ENCODE peak calls at places on chromosomes 5 and 9, in ten cellular contexts. W is stimulated activated CD4-positive, alpha-beta T cell treated with anti-CD3 and anti-CD28 coated beads, Interleukin-12 subunit alpha, Interleukin-12 subunit beta, amount 100 ng/mL, for 4 hours; J is hippocampal formation; V is fibroblast of mammary gland; S is EH; K is nephron progenitor cell; M is HuH-7; E is SK-MEL-5; N is AG10803; O is kidney tubule cell. F is an unnamed sample.

GRCh38 chr9:20506631-20507030 is 115.7 kb downstream of the MLLT3 start:
- DNase-seq in W (no peak), K (no peak), N (no peak), J (no peak), V (peak; percentile 12), E (no peak), S (no peak), O (no peak), M (no peak), F (no peak)

GRCh38 chr5:65062684-65063083 is 294.0 kb downstream of the CWC27 start:
- DNase-seq in O (peak; percentile 78), M (no peak), V (peak; percentile 99), S (peak; percentile 92), N (peak; percentile 98), K (no peak), E (peak; percentile 70), W (no peak), J (no peak), F (peak; percentile 86)

GRCh38 chr9:96135071-96135825 is 166.7 kb downstream of the HSD17B3 start:
- DNase-seq in V (peak; percentile 71), N (peak; percentile 31), M (no peak), S (peak; percentile 32), W (no peak), E (no peak), K (no peak), J (no peak), O (no peak), F (no peak)

GRCh38 chr5:132090107-132090506 is 16.5 kb downstream of the CSF2 start:
- DNase-seq in J (no peak), V (peak; percentile 88), K (no peak), O (peak; percentile 96), E (no peak), S (peak; percentile 89), N (peak; percentile 95), M (no peak), W (no peak), F (no peak)

GRCh38 chr9:106846307-106846706 is 16.7 kb upstream of the ZNF462 start:
- DNase-seq in O (no peak), E (no peak), M (no peak), K (no peak), J (no peak), S (no peak), V (no peak), N (no peak), W (no peak), F (no peak)

GRCh38 chr9:135714242-135715055 is 12.5 kb downstream of the KCNT1 start:
- DNase-seq in V (no peak), K (peak; percentile 87), N (no peak), J (no peak), M (no peak), S (no peak), W (no peak), E (no peak), O (no peak), F (no peak)

GRCh38 chr5:106964102-106964501 is 706.6 kb downstream of the EFNA5 start:
- DNase-seq in V (no peak), N (no peak), K (no peak), M (no peak), W (no peak), S (no peak), J (no peak), E (no peak), O (peak; percentile 92), F (no peak)

GRCh38 chr9:75096796-75097195 is 8.5 kb downstream of the OSTF1 start:
- DNase-seq in J (no peak), O (no peak), S (peak; percentile 43), W (no peak), E (no peak), V (peak; percentile 31), K (no peak), N (no peak), M (no peak), F (no peak)

GRCh38 chr9:85984457-85984856 is 43.5 kb downstream of the NAA35 start:
- DNase-seq in N (no peak), J (no peak), S (no peak), V (no peak), M (no peak), W (no peak), O (no peak), K (no peak), E (no peak), F (no peak)

GRCh38 chr5:111353035-111353434 is 128.9 kb downstream of the CAMK4 start:
- DNase-seq in W (no peak), S (no peak), E (no peak), J (no peak), M (no peak), K (no peak), N (no peak), O (no peak), V (no peak), F (no peak)

GRCh38 chr5:77960305-77960704 is 184.2 kb upstream of the TBCA start:
- DNase-seq in N (no peak), K (no peak), O (no peak), J (peak; percentile 26), V (no peak), W (no peak), S (no peak), M (no peak), E (peak; percentile 87), F (no peak)

GRCh38 chr5:118479285-118479684 is 509.1 kb downstream of the DTWD2 start:
- DNase-seq in E (no peak), W (no peak), V (no peak), M (no peak), S (no peak), K (no peak), O (no peak), N (no peak), J (no peak), F (no peak)

GRCh38 chr5:78162253-78162862 is 132.1 kb downstream of the AP3B1 start:
- DNase-seq in W (no peak), S (peak; percentile 41), J (peak; percentile 11), E (peak; percentile 63), V (peak; percentile 49), M (peak; percentile 10), K (peak; percentile 8), O (peak; percentile 27), N (peak; percentile 32), F (peak; percentile 49)

GRCh38 chr5:150531686-150532085 is 23.8 kb downstream of the NDST1 start:
- DNase-seq in V (no peak), W (no peak), J (no peak), K (no peak), N (no peak), M (no peak), E (no peak), S (no peak), O (no peak), F (no peak)

GRCh38 chr9:89185980-89186379 is 7.4 kb upstream of the SHC3 start:
- DNase-seq in E (no peak), N (no peak), O (no peak), W (no peak), K (peak; percentile 73), J (no peak), M (peak; percentile 38), S (peak; percentile 54), V (peak; percentile 40), F (peak; percentile 41)

GRCh38 chr5:142499591-142500384 is 175.0 kb upstream of the SPRY4 start:
- DNase-seq in O (peak; percentile 92), N (peak; percentile 50), E (no peak), V (no peak), K (no peak), M (peak; percentile 49), S (peak; percentile 17), W (no peak), J (no peak), F (no peak)

GRCh38 chr5:178577376-178577839 is 12.8 kb downstream of the COL23A1 start:
- DNase-seq in K (peak; percentile 40), S (no peak), M (no peak), V (no peak), N (no peak), W (no peak), E (no peak), J (no peak), O (no peak), F (no peak)

GRCh38 chr9:93114169-93114983 is 18.4 kb downstream of the CARD19 start:
- DNase-seq in W (no peak), M (no peak), J (no peak), N (no peak), V (no peak), O (no peak), E (no peak), S (no peak), K (no peak), F (no peak)

GRCh38 chr9:83062011-83062652 is 810 bp downstream of the RASEF start:
- DNase-seq in N (no peak), S (peak; percentile 13), V (peak; percentile 35), E (no peak), W (no peak), J (no peak), K (peak; percentile 20), M (peak; percentile 23), O (peak; percentile 82), F (peak; percentile 7)

GRCh38 chr5:109863752-109864151 is 174.0 kb downstream of the MAN2A1 start:
- DNase-seq in J (no peak), O (no peak), M (no peak), N (peak; percentile 35), E (no peak), W (no peak), S (peak; percentile 19), V (peak; percentile 80), K (no peak), F (no peak)

GRCh38 chr5:140182075-140182709 is 7.2 kb downstream of the CYSTM1 start:
- DNase-seq in O (no peak), V (peak; percentile 75), S (peak; percentile 39), W (no peak), N (peak; percentile 65), K (no peak), E (peak; percentile 34), M (no peak), J (no peak), F (peak; percentile 37)

GRCh38 chr9:79255681-79256080 is 316.1 kb upstream of the TLE4 start:
- DNase-seq in S (no peak), W (no peak), V (no peak), N (no peak), J (no peak), E (no peak), K (no peak), M (no peak), O (no peak), F (no peak)

GRCh38 chr9:34493972-34494535 is 28.7 kb downstream of the ENHO start:
- DNase-seq in S (peak; percentile 70), M (peak; percentile 49), J (no peak), N (peak; percentile 32), W (peak; percentile 10), K (peak; percentile 92), E (no peak), O (peak; percentile 16), V (peak; percentile 45), F (peak; percentile 55)

GRCh38 chr5:81313686-81314085 is 12.3 kb downstream of the ZCCHC9 start:
- DNase-seq in O (no peak), M (no peak), N (peak; percentile 6), E (no peak), S (peak; percentile 5), W (no peak), J (no peak), V (peak; percentile 28), K (no peak), F (no peak)

GRCh38 chr9:5518061-5518936 is 8.0 kb downstream of the PDCD1LG2 start:
- DNase-seq in O (no peak), N (peak; percentile 67), W (no peak), K (no peak), E (no peak), M (no peak), V (peak; percentile 69), S (peak; percentile 71), J (no peak), F (no peak)

GRCh38 chr9:70587143-70587710 is 172.8 kb upstream of the KLF9 start:
- DNase-seq in S (peak; percentile 95), O (peak; percentile 17), M (no peak), V (peak; percentile 87), J (no peak), E (no peak), W (no peak), N (peak; percentile 74), K (no peak), F (no peak)

GRCh38 chr5:122972877-122973276 is 63.6 kb downstream of the PPIC start:
- DNase-seq in S (peak; percentile 79), K (no peak), E (no peak), O (peak; percentile 89), W (no peak), N (peak; percentile 47), M (no peak), V (peak; percentile 73), J (no peak), F (no peak)

GRCh38 chr9:134174073-134174449 is 9.7 kb upstream of the RNU6ATAC start:
- DNase-seq in K (no peak), W (no peak), N (no peak), J (no peak), M (no peak), V (no peak), E (no peak), S (no peak), O (no peak), F (no peak)

F was measured in A673.